ENCODE peak calls at places on chromosomes 13 and 19, in four cellular contexts. K is mammary epithelial cell, S is PC-3, J is cardiac muscle cell. V is an unnamed sample.

GRCh38 chr13:32105653-32106313 is 74.2 kb downstream of the FRY start:
- DNase-seq in K (no peak), S (no peak), J (no peak), V (no peak)

GRCh38 chr13:73092831-73093230 is 34.0 kb downstream of the KLF5 start:
- DNase-seq in K (no peak), S (no peak), J (no peak), V (no peak)

GRCh38 chr13:106117035-106117434 is 418.4 kb downstream of the EFNB2 start:
- DNase-seq in K (peak; percentile 70), S (peak; percentile 71), J (peak; percentile 6), V (no peak)

GRCh38 chr19:1026189-1027019 is at the start of gene CNN2:
- DNase-seq in K (peak; percentile 75), S (peak; percentile 66), J (peak; percentile 91), V (peak; percentile 69)

GRCh38 chr19:10543420-10544241 is at the start of gene ATG4D:
- DNase-seq in K (peak; percentile 68), S (peak; percentile 81), J (peak; percentile 78), V (peak; percentile 35)

GRCh38 chr19:49793561-49793840 is 19.6 kb downstream of the FUZ start:
- DNase-seq in K (peak; percentile 35), S (peak; percentile 77), J (no peak), V (no peak)

GRCh38 chr13:24511019-24511823 is 1.4 kb downstream of the PARP4 start:
- DNase-seq in K (peak; percentile 92), S (peak; percentile 92), J (peak; percentile 89), V (peak; percentile 86)

GRCh38 chr13:76379341-76380105 is 506.7 kb downstream of the KCTD12 start:
- DNase-seq in K (peak; percentile 8), S (peak; percentile 6), J (no peak), V (no peak)

GRCh38 chr13:99434258-99434788 is 66.9 kb upstream of the TM9SF2 start:
- DNase-seq in K (no peak), S (no peak), J (no peak), V (no peak)

GRCh38 chr19:40322951-40323615 is 25.1 kb downstream of the C19orf47 start:
- DNase-seq in K (no peak), S (no peak), J (no peak), V (peak; percentile 25)

GRCh38 chr19:51799998-51800848 is 5.3 kb downstream of the FPR3 start:
- DNase-seq in K (no peak), S (no peak), J (peak; percentile 99), V (peak; percentile 56)

GRCh38 chr13:60583911-60584753 is 187.1 kb downstream of the TDRD3 start:
- DNase-seq in K (peak; percentile 64), S (peak; percentile 26), J (peak; percentile 80), V (peak; percentile 91)

GRCh38 chr13:99357149-99357596 is 50.0 kb upstream of the GPR183 start:
- DNase-seq in K (no peak), S (peak; percentile 48), J (peak; percentile 83), V (peak; percentile 91)

GRCh38 chr19:12478234-12478941 is 6.2 kb downstream of the ZNF709 start:
- DNase-seq in K (no peak), S (no peak), J (no peak), V (no peak)

GRCh38 chr13:24995225-24995804 is 100.6 kb upstream of the PABPC3 start:
- DNase-seq in K (peak; percentile 66), S (peak; percentile 86), J (peak; percentile 90), V (peak; percentile 86)

GRCh38 chr19:13133241-13133870 is 15.3 kb downstream of the NACC1 start:
- DNase-seq in K (no peak), S (no peak), J (no peak), V (no peak)

GRCh38 chr13:99526549-99526948 is 25.3 kb downstream of the TM9SF2 start:
- DNase-seq in K (no peak), S (no peak), J (peak; percentile 34), V (no peak)

GRCh38 chr19:6752257-6753177 is 13.0 kb downstream of the TRIP10 start:
- DNase-seq in K (no peak), S (no peak), J (no peak), V (no peak)

GRCh38 chr13:49314344-49314882 is 66.7 kb downstream of the CDADC1 start:
- DNase-seq in K (no peak), S (peak; percentile 32), J (peak; percentile 45), V (no peak)

GRCh38 chr13:68254151-68254550 is 1024.0 kb upstream of the PCDH9 start:
- DNase-seq in K (no peak), S (no peak), J (no peak), V (no peak)

GRCh38 chr13:112638157-112638750 is 50.3 kb upstream of the TUBGCP3 start:
- DNase-seq in K (no peak), S (peak; percentile 6), J (no peak), V (no peak)

GRCh38 chr19:49894879-49895565 is 1.7 kb downstream of the IL4I1 start:
- DNase-seq in K (no peak), S (no peak), J (no peak), V (no peak)

GRCh38 chr19:13652810-13653590 is 111.3 kb upstream of the MRI1 start:
- DNase-seq in K (no peak), S (peak; percentile 20), J (no peak), V (no peak)

GRCh38 chr13:23743269-23743668 is 145.9 kb downstream of the MIPEP start:
- DNase-seq in K (peak; percentile 76), S (peak; percentile 53), J (no peak), V (no peak)

GRCh38 chr19:46932346-46932745 is 71.5 kb downstream of the ARHGAP35 start:
- DNase-seq in K (peak; percentile 43), S (peak; percentile 73), J (peak; percentile 56), V (peak; percentile 74)

GRCh38 chr13:107025991-107026390 is 458.1 kb upstream of the ARGLU1 start:
- DNase-seq in K (peak; percentile 2), S (peak; percentile 49), J (peak; percentile 45), V (peak; percentile 56)

GRCh38 chr19:18588611-18589379 is at the start of gene REX1BD:
- DNase-seq in K (peak; percentile 66), S (peak; percentile 75), J (peak; percentile 88), V (peak; percentile 54)

GRCh38 chr19:18587962-18588610 is 512 bp upstream of the REX1BD start:
- DNase-seq in K (no peak), S (no peak), J (no peak), V (no peak)

GRCh38 chr19:18589380-18590272 is 1.0 kb downstream of the REX1BD start:
- DNase-seq in K (peak; percentile 72), S (peak; percentile 63), J (peak; percentile 73), V (peak; percentile 42)

GRCh38 chr19:18587561-18587960 is 1.0 kb upstream of the REX1BD start:
- DNase-seq in K (no peak), S (no peak), J (no peak), V (no peak)

DNA sequence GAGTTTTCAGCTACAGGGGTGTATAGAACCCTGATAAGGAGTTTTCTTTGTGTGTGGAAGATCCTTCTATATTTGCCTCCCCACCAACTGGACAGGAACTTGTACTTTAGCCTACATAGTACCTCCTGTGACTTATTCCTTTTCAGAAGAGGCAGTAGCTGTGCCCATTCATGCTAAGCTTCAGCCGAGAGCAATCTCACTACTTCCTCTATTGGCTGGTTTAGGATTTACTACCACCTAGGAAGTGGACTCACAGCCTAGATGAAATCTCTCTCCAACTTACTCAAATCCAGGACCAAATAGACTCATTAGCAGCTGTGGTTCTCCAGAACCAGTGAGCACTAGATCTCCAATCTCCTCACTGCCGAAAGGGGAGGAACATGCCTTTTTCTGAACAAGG is 2.3 kb upstream of the REX1BD start:
- DNase-seq in K (no peak), S (no peak), J (no peak), V (no peak)
- TF ChIP-seq CTCF in K (no peak), S (no peak), J (no peak), V (no peak)

GRCh38 chr13:34816118-34816517 is 126.0 kb upstream of the NBEA start:
- DNase-seq in K (no peak), S (no peak), J (no peak), V (no peak)
- H3K27ac ChIP-seq in K (no peak overlapping the region), S (no peak overlapping the region), J (no peak overlapping the region), V (no peak overlapping the region)

GRCh38 chr19:18384775-18385174 is 1.2 kb upstream of the GDF15 start:
- DNase-seq in K (no peak), S (no peak), J (no peak), V (no peak)

GRCh38 chr19:18387395-18387794 is 1.4 kb downstream of the GDF15 start:
- DNase-seq in K (no peak), S (no peak), J (no peak), V (no peak)

GRCh38 chr19:18386543-18387251 is 739 bp downstream of the GDF15 start:
- DNase-seq in K (no peak), S (no peak), J (peak; percentile 69), V (no peak)

GRCh38 chr19:18385675-18386542 is at the start of gene GDF15:
- DNase-seq in K (peak; percentile 69), S (peak; percentile 50), J (peak; percentile 92), V (peak; percentile 91)

GRCh38 chr19:18385359-18385674 is 641 bp upstream of the GDF15 start:
- DNase-seq in K (no peak), S (no peak), J (no peak), V (no peak)
- TF ChIP-seq CTCF in K (no peak), S (no peak), J (no peak), V (no peak)

GRCh38 chr13:35055705-35056104 is 113.6 kb downstream of the NBEA start:
- DNase-seq in K (no peak), S (no peak), J (no peak), V (no peak)

DNA sequence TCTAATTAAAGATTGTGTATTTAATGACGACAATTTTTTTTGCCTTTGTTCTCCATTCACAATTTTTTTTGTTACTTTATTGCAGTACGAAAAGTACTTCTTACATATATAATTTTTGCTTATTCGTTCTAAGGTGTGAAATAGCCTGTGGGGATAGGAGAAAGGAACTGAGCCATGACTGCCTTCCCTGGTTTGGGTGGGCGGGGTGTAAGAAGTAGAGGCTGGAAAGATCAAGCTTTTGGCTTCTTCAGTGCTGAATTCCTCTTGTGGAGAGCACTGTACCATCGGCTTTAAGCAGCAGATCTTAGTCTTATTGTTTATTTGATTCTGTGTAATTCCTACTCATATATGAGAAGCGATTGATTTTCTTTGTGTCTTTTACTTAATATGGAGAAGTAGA is 115.8 kb downstream of the NBEA start:
- DNase-seq in K (no peak), S (no peak), J (no peak), V (no peak)
- H3K27ac ChIP-seq in K (no peak overlapping the region), S (no peak overlapping the region), J (no peak overlapping the region), V (no peak overlapping the region)

GRCh38 chr19:42023121-42023942 is 29.3 kb upstream of the ATP1A3 start:
- DNase-seq in K (no peak), S (peak; percentile 23), J (peak; percentile 30), V (peak; percentile 15)
- TF ChIP-seq CTCF in K (peak; percentile 50), S (peak; percentile 58), J (peak; percentile 49), V (peak; percentile 65)

GRCh38 chr13:102863590-102863989 is 17.8 kb downstream of the ERCC5 start:
- DNase-seq in K (no peak), S (no peak), J (no peak), V (no peak)
- H3K27ac ChIP-seq in K (no peak overlapping the region), S (no peak overlapping the region), J (no peak overlapping the region), V (no peak overlapping the region)

DNA sequence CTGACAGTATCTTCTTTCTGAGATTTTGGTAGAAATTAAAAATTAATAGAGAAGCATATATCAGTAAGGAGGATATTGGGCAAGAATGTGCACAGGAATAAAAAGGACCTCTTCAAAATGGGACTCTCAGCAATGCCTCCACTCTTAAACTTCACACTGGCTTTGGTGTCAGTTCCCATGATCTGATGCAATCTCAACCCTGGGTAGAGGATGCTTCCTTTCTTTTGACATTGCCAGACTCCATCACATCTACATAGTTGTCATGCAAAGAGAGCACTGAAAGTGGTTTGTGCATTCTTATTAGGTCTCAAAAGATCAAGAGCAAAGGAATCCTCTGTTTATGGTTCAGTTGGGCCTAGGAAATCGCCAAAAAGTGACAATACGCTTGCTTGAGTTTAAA is 26.3 kb downstream of the STARD13 start:
- DNase-seq in K (no peak), S (no peak), J (no peak), V (no peak)
- TF ChIP-seq CTCF in K (no peak), S (no peak), J (no peak), V (no peak)

GRCh38 chr19:33399745-33400681 is 26.5 kb downstream of the CEBPG start:
- DNase-seq in K (no peak), S (no peak), J (no peak), V (no peak)
- H3K27ac ChIP-seq in K (no peak overlapping the region), S (no peak overlapping the region), J (no peak overlapping the region), V (no peak overlapping the region)

V was measured in brain microvascular endothelial cell.